ENCODE peak calls at places on chromosome 1, in six cellular contexts. J is SK-N-SH, Y is GM12891, Z is GM12878, V is HepG2, R is H1. D is an unnamed sample.

GRCh38 chr1:45880930-45881329 is 77.5 kb downstream of the MAST2 start:
- DNase-seq in R (no peak), Y (no peak), J (no peak), Z (no peak), V (no peak), D (no peak)

GRCh38 chr1:228455715-228456114 is 31.5 kb upstream of the RNF187 start:
- DNase-seq in R (no peak), J (no peak), Z (no peak), Y (no peak), V (no peak), D (no peak)

GRCh38 chr1:118960567-118961136 is 27.5 kb downstream of the TBX15 start:
- DNase-seq in J (no peak), V (peak; percentile 100), R (no peak), Y (no peak), Z (no peak), D (no peak)

GRCh38 chr1:228723921-228724320 is 11.4 kb upstream of the RHOU start:
- DNase-seq in Y (no peak), V (peak; percentile 44), Z (no peak), R (no peak), J (no peak), D (no peak)

GRCh38 chr1:159845751-159846531 is 16.5 kb downstream of the VSIG8 start:
- DNase-seq in V (peak; percentile 51), Z (no peak), J (no peak), R (no peak), Y (no peak), D (no peak)

GRCh38 chr1:28928306-28928987 is 14.1 kb downstream of the EPB41 start:
- DNase-seq in R (no peak), Z (no peak), Y (no peak), V (no peak), J (no peak), D (no peak)

GRCh38 chr1:74790453-74790852 is 57.5 kb downstream of the TYW3 start:
- DNase-seq in Z (no peak), R (no peak), Y (no peak), J (no peak), V (no peak), D (no peak)

GRCh38 chr1:3172431-3173112 is 103.6 kb downstream of the PRDM16 start:
- DNase-seq in V (no peak), J (no peak), R (no peak), Z (no peak), Y (no peak), D (no peak)

GRCh38 chr1:223223091-223223995 is 80.3 kb upstream of the TLR5 start:
- DNase-seq in R (no peak), V (no peak), Z (no peak), Y (no peak), J (no peak), D (no peak)

GRCh38 chr1:13616234-13616633 is 32.6 kb downstream of the PDPN start:
- DNase-seq in J (no peak), V (no peak), Z (no peak), Y (no peak), R (no peak), D (no peak)

GRCh38 chr1:13618483-13618882 is 34.9 kb downstream of the PDPN start:
- DNase-seq in V (no peak), J (no peak), R (no peak), Y (no peak), Z (no peak), D (no peak)

GRCh38 chr1:13619909-13620308 is 36.3 kb downstream of the PDPN start:
- DNase-seq in V (no peak), R (no peak), Y (no peak), Z (no peak), J (no peak), D (no peak)

GRCh38 chr1:13617773-13618172 is 34.1 kb downstream of the PDPN start:
- DNase-seq in V (no peak), Z (no peak), Y (no peak), J (no peak), R (no peak), D (no peak)

GRCh38 chr1:13617108-13617507 is 33.5 kb downstream of the PDPN start:
- DNase-seq in Y (no peak), J (no peak), Z (no peak), V (no peak), R (no peak), D (no peak)
- TF ChIP-seq POLR2AphosphoS5 in Y (no peak), J (no peak), Z (no peak), V (no peak), R (no peak), D (no peak)

DNA sequence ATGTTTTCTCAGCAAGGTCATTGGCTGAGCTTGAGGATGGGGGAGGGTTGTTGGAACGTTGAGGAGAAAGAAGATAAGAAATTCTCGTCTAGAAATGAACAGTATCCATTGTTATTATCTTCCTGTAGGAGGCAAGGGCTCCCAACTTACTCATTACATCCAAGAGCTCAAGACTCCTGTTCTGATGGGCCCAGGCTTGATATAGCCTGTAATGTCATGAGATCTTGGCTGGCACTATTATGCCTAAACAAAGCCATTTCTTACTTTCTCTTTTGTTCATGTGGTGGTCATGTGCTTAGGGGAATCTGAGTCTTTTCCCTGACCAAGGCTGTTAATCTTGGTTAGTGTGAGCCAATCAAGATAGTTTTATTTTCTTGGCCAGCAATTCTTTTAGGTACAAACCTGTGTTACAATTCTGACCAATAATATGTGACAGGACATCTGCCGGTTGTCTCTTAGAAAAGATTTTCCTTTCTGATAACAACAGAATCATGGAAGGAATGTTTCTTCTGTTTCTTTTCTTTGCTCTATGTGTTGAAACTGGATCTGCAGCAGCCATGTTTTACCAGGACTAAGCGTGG is 15.2 kb upstream of the IGSF3 start:
- DNase-seq in Y (no peak), Z (no peak), R (no peak), J (no peak), V (no peak), D (no peak)
- TF ChIP-seq TAF1 in Y (no peak), Z (no peak), R (no peak), J (no peak), V (no peak), D (no peak)

GRCh38 chr1:19009126-19009881 is 52.8 kb upstream of the IFFO2 start:
- DNase-seq in J (no peak), Z (no peak), Y (no peak), V (no peak), R (no peak), D (no peak)

GRCh38 chr1:19011832-19012231 is 55.4 kb upstream of the IFFO2 start:
- DNase-seq in V (no peak), Z (no peak), J (no peak), R (no peak), Y (no peak), D (no peak)

GRCh38 chr1:19010995-19011696 is 54.7 kb upstream of the IFFO2 start:
- DNase-seq in R (peak; percentile 69), J (no peak), V (peak; percentile 95), Y (no peak), Z (peak; percentile 43), D (no peak)

GRCh38 chr1:19010503-19010902 is 54.0 kb upstream of the IFFO2 start:
- DNase-seq in J (no peak), V (no peak), Z (no peak), Y (no peak), R (no peak), D (no peak)

DNA sequence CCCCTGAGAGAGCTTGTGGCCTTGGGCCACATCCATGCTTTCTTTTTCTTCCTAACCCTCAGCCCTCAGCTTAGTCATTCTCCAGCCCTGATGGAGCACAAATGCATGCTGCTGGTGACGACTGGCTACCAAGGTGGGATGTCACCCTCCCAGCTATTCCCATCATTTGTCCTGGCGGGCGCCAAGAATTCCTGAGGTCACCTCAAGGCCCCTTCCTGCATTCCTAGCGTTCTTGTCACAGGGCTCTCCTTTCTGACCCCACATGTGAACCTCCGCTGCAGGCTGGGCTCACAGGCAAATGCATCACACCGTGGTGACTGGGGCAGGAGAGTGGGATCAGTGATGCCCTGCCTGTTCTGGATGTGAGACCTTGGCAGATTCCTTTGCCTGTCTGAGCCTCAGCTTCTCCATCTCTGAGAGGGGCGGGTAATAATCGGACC is 53.4 kb upstream of the IFFO2 start:
- DNase-seq in R (peak; percentile 57), V (peak; percentile 91), Z (no peak), Y (no peak), J (no peak), D (no peak)
- TF ChIP-seq POLR2AphosphoS5 in R (no peak), V (no peak), Z (no peak), Y (no peak), J (no peak), D (no peak)

GRCh38 chr1:66768935-66769334 is 16.7 kb downstream of the DYNLT5 start:
- DNase-seq in V (no peak), R (no peak), Z (no peak), Y (no peak), J (no peak), D (no peak)
- TF ChIP-seq TAF1 in V (no peak), R (no peak), Z (no peak), Y (no peak), J (no peak), D (no peak)